ENCODE peak calls at places on chromosome 22, in ten cellular contexts. U is tibial nerve, E is NB4, G is GM12865, I is HFFc6, Y is AG09319, L is colonic mucosa, A is H1, Q is WERI-Rb-1, V is nephron progenitor cell. B is an unnamed sample.

GRCh38 chr22:30150212-30150611 is 69.9 kb downstream of the HORMAD2 start:
- DNase-seq in U (no peak), E (peak), G (no peak), I (no peak), Y (no peak), L (no peak), A (no peak), Q (no peak), V (no peak), B (no peak)

GRCh38 chr22:30422481-30423295 is 2.9 kb upstream of the MTFP1 start:
- DNase-seq in U (peak), E (peak), G (no peak), I (peak), Y (peak), L (peak), A (peak), Q (peak), V (no peak), B (no peak)

GRCh38 chr22:44133901-44134511 is 46.7 kb upstream of the PARVG start:
- DNase-seq in U (peak), E (no peak), G (no peak), I (no peak), Y (no peak), L (no peak), A (no peak), Q (no peak), V (no peak), B (no peak)

GRCh38 chr22:27419473-27419872 is 382.1 kb downstream of the MN1 start:
- DNase-seq in U (no peak), E (no peak), G (no peak), I (no peak), Y (no peak), L (no peak), A (no peak), Q (no peak), V (no peak), B (no peak)

GRCh38 chr22:29306830-29307657 is 594 bp downstream of the GAS2L1 start:
- DNase-seq in U (peak), E (peak), G (no peak), I (peak), Y (no peak), L (peak), A (no peak), Q (peak), V (peak), B (peak)

GRCh38 chr22:29626497-29627195 is 23.2 kb downstream of the NF2 start:
- DNase-seq in U (no peak), E (peak), G (no peak), I (peak), Y (peak), L (no peak), A (no peak), Q (no peak), V (no peak), B (no peak)

GRCh38 chr22:17911312-17911705 is 113.1 kb downstream of the MICAL3 start:
- DNase-seq in U (no peak), E (no peak), G (no peak), I (no peak), Y (no peak), L (no peak), A (no peak), Q (no peak), V (no peak), B (no peak)

GRCh38 chr22:43390166-43390565 is 21.6 kb upstream of the MPPED1 start:
- DNase-seq in U (no peak), E (no peak), G (no peak), I (no peak), Y (no peak), L (no peak), A (no peak), Q (no peak), V (no peak), B (no peak)

GRCh38 chr22:18060646-18061620 is 16.9 kb upstream of the PEX26 start:
- DNase-seq in U (no peak), E (no peak), G (no peak), I (peak), Y (no peak), L (peak), A (no peak), Q (no peak), V (peak), B (no peak)

GRCh38 chr22:17781319-17782031 is 7.2 kb upstream of the BID start:
- DNase-seq in U (no peak), E (peak), G (peak), I (peak), Y (peak), L (no peak), A (no peak), Q (no peak), V (no peak), B (peak)

GRCh38 chr22:23790819-23791736 is 4.3 kb downstream of the SMARCB1 start:
- DNase-seq in U (peak), E (no peak), G (no peak), I (peak), Y (peak), L (no peak), A (no peak), Q (no peak), V (no peak), B (no peak)

GRCh38 chr22:44448271-44448780 is 49.7 kb downstream of the RTL6 start:
- DNase-seq in U (peak), E (no peak), G (peak), I (peak), Y (peak), L (no peak), A (no peak), Q (no peak), V (no peak), B (no peak)

GRCh38 chr22:33328789-33329296 is 270.7 kb upstream of the SYN3 start:
- DNase-seq in U (no peak), E (peak), G (peak), I (peak), Y (no peak), L (peak), A (no peak), Q (peak), V (no peak), B (no peak)

GRCh38 chr22:43862074-43862881 is at the start of gene SULT4A1:
- DNase-seq in U (no peak), E (no peak), G (no peak), I (no peak), Y (no peak), L (no peak), A (no peak), Q (peak), V (peak), B (no peak)

GRCh38 chr22:31296258-31296657 is 4.0 kb upstream of the PIK3IP1 start:
- DNase-seq in U (no peak), E (no peak), G (no peak), I (no peak), Y (no peak), L (no peak), A (no peak), Q (no peak), V (no peak), B (no peak)

GRCh38 chr22:46951973-46952372 is 189.5 kb downstream of the TBC1D22A start:
- DNase-seq in U (no peak), E (no peak), G (no peak), I (no peak), Y (no peak), L (no peak), A (no peak), Q (no peak), V (no peak), B (no peak)

GRCh38 chr22:45948081-45948648 is 28.8 kb downstream of the WNT7B start:
- DNase-seq in U (no peak), E (peak), G (no peak), I (no peak), Y (no peak), L (no peak), A (no peak), Q (no peak), V (no peak), B (no peak)

GRCh38 chr22:46293591-46294260 is 2.9 kb upstream of the GTSE1 start:
- DNase-seq in U (peak), E (peak), G (no peak), I (peak), Y (no peak), L (no peak), A (no peak), Q (no peak), V (no peak), B (no peak)

GRCh38 chr22:32567544-32567943 is 92.9 kb downstream of the FBXO7 start:
- DNase-seq in U (no peak), E (no peak), G (no peak), I (no peak), Y (no peak), L (no peak), A (no peak), Q (peak), V (no peak), B (no peak)

GRCh38 chr22:26718905-26719304 is 61.5 kb downstream of the MIAT start:
- DNase-seq in U (no peak), E (no peak), G (no peak), I (peak), Y (peak), L (no peak), A (no peak), Q (no peak), V (no peak), B (no peak)

GRCh38 chr22:46775364-46775758 is 12.9 kb downstream of the TBC1D22A start:
- DNase-seq in U (no peak), E (no peak), G (peak), I (no peak), Y (no peak), L (no peak), A (no peak), Q (no peak), V (no peak), B (no peak)

GRCh38 chr22:45460288-45461109 is 42.2 kb upstream of the FBLN1 start:
- DNase-seq in U (peak), E (no peak), G (no peak), I (no peak), Y (peak), L (peak), A (no peak), Q (no peak), V (no peak), B (no peak)

GRCh38 chr22:30864441-30865420 is 103.8 kb downstream of the MORC2 start:
- DNase-seq in U (no peak), E (no peak), G (no peak), I (no peak), Y (no peak), L (no peak), A (no peak), Q (no peak), V (no peak), B (no peak)

GRCh38 chr22:44248926-44249325 is 63.8 kb downstream of the SHISAL1 start:
- DNase-seq in U (no peak), E (no peak), G (peak), I (no peak), Y (no peak), L (no peak), A (no peak), Q (no peak), V (no peak), B (no peak)

GRCh38 chr22:27705391-27706080 is 96.0 kb downstream of the MN1 start:
- DNase-seq in U (no peak), E (no peak), G (no peak), I (no peak), Y (no peak), L (no peak), A (no peak), Q (no peak), V (no peak), B (no peak)

GRCh38 chr22:35367331-35367886 is 13.5 kb upstream of the HMOX1 start:
- DNase-seq in U (no peak), E (peak), G (peak), I (no peak), Y (no peak), L (peak), A (no peak), Q (peak), V (no peak), B (no peak)
- TF ChIP-seq CTCF in U (no peak), E (no peak), G (no peak), I (no peak), Y (no peak), L (no peak), A (no peak), Q (peak), V (no peak), B (peak)

GRCh38 chr22:50456466-50457234 is 18.2 kb downstream of the SBF1 start:
- DNase-seq in U (no peak), E (no peak), G (no peak), I (no peak), Y (no peak), L (no peak), A (no peak), Q (peak), V (no peak), B (peak)
- TF ChIP-seq CTCF in U (no peak), E (peak), G (peak), I (peak), Y (no peak), L (no peak), A (peak), Q (peak), V (no peak), B (peak)

DNA sequence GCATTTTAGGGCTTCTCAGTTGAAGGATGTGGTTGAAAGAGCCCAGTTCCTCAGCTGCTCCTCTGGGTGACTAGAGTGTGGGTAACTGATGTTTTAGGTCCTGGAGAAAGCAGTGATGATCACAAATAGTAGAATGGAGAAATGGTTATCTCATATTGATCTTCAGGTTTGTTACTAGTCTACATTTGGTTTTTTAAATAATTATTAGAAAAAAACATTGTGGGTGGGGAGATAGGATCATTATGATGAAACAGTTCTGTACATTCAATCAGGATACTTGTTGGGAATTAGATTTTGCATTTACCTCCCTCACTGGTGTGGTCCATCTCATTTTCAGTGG is 24.9 kb downstream of the SREBF2 start:
- DNase-seq in U (no peak), E (no peak), G (no peak), I (no peak), Y (no peak), L (no peak), A (no peak), Q (no peak), V (no peak), B (no peak)
- TF ChIP-seq CTCF in U (no peak), E (no peak), G (no peak), I (peak), Y (no peak), L (no peak), A (no peak), Q (no peak), V (no peak), B (no peak)

GRCh38 chr22:50525104-50525958 is at the start of gene SCO2:
- DNase-seq in U (peak), E (peak), G (peak), I (peak), Y (peak), L (peak), A (peak), Q (peak), V (peak), B (peak)
- TF ChIP-seq CTCF in U (peak), E (peak), G (peak), I (peak), Y (peak), L (peak), A (peak), Q (peak), V (peak), B (peak)

GRCh38 chr22:36350751-36351594 is 36.8 kb downstream of the MYH9 start:
- DNase-seq in U (no peak), E (no peak), G (no peak), I (peak), Y (no peak), L (peak), A (no peak), Q (peak), V (no peak), B (no peak)
- TF ChIP-seq CTCF in U (no peak), E (no peak), G (no peak), I (no peak), Y (peak), L (no peak), A (no peak), Q (peak), V (no peak), B (no peak)

GRCh38 chr22:19291218-19291579 is 320 bp downstream of the CLTCL1 start:
- DNase-seq in U (no peak), E (peak), G (peak), I (peak), Y (no peak), L (peak), A (no peak), Q (peak), V (peak), B (peak)
- TF ChIP-seq CTCF in U (no peak), E (no peak), G (no peak), I (peak), Y (no peak), L (no peak), A (no peak), Q (peak), V (no peak), B (no peak)

DNA sequence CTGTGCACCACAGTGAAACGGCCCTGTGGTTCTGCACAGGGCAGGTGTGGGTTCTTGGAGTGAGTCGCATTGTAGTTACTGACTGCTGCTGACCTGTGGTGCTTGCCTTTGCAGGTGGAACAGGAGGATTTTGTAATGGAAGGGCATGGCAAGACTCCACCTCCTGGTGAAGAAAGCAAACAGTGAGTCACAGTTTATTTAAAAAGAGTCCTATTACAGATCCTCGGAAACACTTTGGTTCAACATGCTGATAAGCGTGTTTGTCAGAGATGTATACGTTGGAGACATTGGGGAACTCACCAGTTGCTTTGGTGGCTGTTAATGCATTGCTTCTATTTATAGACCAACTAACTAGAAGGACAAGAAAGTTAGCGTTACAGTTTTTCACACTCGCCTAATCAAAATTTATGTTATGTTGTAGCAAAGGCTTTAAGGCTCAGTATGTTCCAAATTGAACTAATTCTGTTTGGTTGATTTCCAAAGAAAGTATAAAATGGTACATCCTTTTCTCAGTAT is 21.7 kb upstream of the TNRC6B start:
- DNase-seq in U (no peak), E (peak), G (peak), I (peak), Y (no peak), L (peak), A (peak), Q (no peak), V (no peak), B (no peak)
- TF ChIP-seq CTCF in U (no peak), E (no peak), G (no peak), I (peak), Y (no peak), L (peak), A (peak), Q (peak), V (no peak), B (no peak)

GRCh38 chr22:49426618-49427266 is 400.9 kb downstream of the BRD1 start:
- DNase-seq in U (no peak), E (no peak), G (no peak), I (no peak), Y (no peak), L (no peak), A (no peak), Q (no peak), V (no peak), B (no peak)

GRCh38 chr22:49427341-49427740 is 400.3 kb downstream of the BRD1 start:
- DNase-seq in U (no peak), E (no peak), G (no peak), I (no peak), Y (no peak), L (no peak), A (no peak), Q (no peak), V (no peak), B (no peak)

GRCh38 chr22:49427941-49428340 is 399.7 kb downstream of the BRD1 start:
- DNase-seq in U (no peak), E (no peak), G (no peak), I (no peak), Y (no peak), L (no peak), A (no peak), Q (no peak), V (no peak), B (no peak)

GRCh38 chr22:49431559-49431958 is 396.1 kb downstream of the BRD1 start:
- DNase-seq in U (no peak), E (no peak), G (no peak), I (no peak), Y (no peak), L (no peak), A (no peak), Q (no peak), V (no peak), B (no peak)

DNA sequence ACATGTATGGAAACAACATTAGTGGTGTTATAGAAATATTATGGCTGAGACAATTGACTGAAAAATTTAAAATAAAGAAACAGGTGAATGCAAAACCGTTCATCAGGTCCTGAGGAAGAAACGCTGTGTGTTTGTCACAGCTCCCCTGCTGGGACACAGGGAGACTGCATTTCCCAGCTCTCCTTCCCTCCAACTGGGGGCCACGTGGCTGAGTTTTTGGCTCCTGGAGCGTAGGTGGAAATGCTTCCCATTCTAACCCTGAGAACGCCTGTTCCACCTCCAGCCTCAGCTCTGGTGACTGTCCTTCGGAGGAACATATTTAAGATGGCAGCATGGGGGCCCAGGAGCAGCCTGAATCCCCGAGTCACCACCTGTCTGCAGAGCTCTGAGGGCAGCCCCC is 398.6 kb downstream of the BRD1 start:
- DNase-seq in U (no peak), E (no peak), G (no peak), I (no peak), Y (no peak), L (no peak), A (no peak), Q (no peak), V (no peak), B (no peak)
- TF ChIP-seq CTCF in U (no peak), E (peak), G (no peak), I (no peak), Y (no peak), L (no peak), A (no peak), Q (peak), V (no peak), B (no peak)

GRCh38 chr22:22702159-22702873 is 57.9 kb downstream of the GGTLC2 start:
- DNase-seq in U (no peak), E (peak), G (no peak), I (no peak), Y (no peak), L (peak), A (no peak), Q (peak), V (no peak), B (no peak)
- TF ChIP-seq CTCF in U (no peak), E (peak), G (peak), I (peak), Y (no peak), L (no peak), A (peak), Q (peak), V (peak), B (peak)

GRCh38 chr22:38056969-38057841 is at the start of gene PICK1:
- DNase-seq in U (peak), E (peak), G (peak), I (peak), Y (peak), L (peak), A (peak), Q (peak), V (peak), B (peak)
- TF ChIP-seq CTCF in U (no peak), E (no peak), G (peak), I (no peak), Y (no peak), L (no peak), A (no peak), Q (no peak), V (no peak), B (no peak)

B was measured in GM13977.